ENCODE peak calls at places on chromosomes 5 and 9, in seven cellular contexts. K, L, Z, M, N, A and P are unnamed samples.

GRCh38 chr5:54524704-54525103 is 7.1 kb downstream of the SNX18 start:
- DNase-seq in K (peak), L (no peak), Z (peak), M (peak), N (no peak), A (peak), P (no peak)

GRCh38 chr9:93122721-93123221 is 11.3 kb downstream of the NINJ1 start:
- DNase-seq in K (peak), L (no peak), Z (peak), M (peak), N (no peak), A (no peak), P (peak)

GRCh38 chr9:110738982-110739381 is 70.4 kb downstream of the MUSK start:
- DNase-seq in K (no peak), L (no peak), Z (no peak), M (no peak), N (no peak), A (no peak), P (no peak)

GRCh38 chr5:137415231-137415681 is 83.9 kb downstream of the SPOCK1 start:
- DNase-seq in K (no peak), L (no peak), Z (no peak), M (no peak), N (no peak), A (no peak), P (no peak)

GRCh38 chr9:3136999-3137675 is 293.2 kb upstream of the PUM3 start:
- DNase-seq in K (no peak), L (no peak), Z (no peak), M (no peak), N (no peak), A (no peak), P (no peak)

GRCh38 chr9:134945509-134946275 is 28.0 kb upstream of the FCN1 start:
- DNase-seq in K (no peak), L (no peak), Z (no peak), M (no peak), N (no peak), A (no peak), P (no peak)

GRCh38 chr5:43401827-43402226 is 10.4 kb downstream of the CCL28 start:
- DNase-seq in K (no peak), L (no peak), Z (no peak), M (no peak), N (no peak), A (no peak), P (no peak)

GRCh38 chr9:31210982-31211570 is 1173.4 kb upstream of the ACO1 start:
- DNase-seq in K (peak), L (no peak), Z (peak), M (no peak), N (no peak), A (no peak), P (peak)

GRCh38 chr9:86733929-86734328 is 213.4 kb downstream of the GAS1 start:
- DNase-seq in K (no peak), L (no peak), Z (no peak), M (no peak), N (no peak), A (no peak), P (no peak)

GRCh38 chr9:36208521-36209253 is 18.0 kb downstream of the CLTA start:
- DNase-seq in K (no peak), L (no peak), Z (no peak), M (no peak), N (no peak), A (no peak), P (no peak)

GRCh38 chr9:36207546-36208012 is 16.9 kb downstream of the CLTA start:
- DNase-seq in K (no peak), L (no peak), Z (no peak), M (no peak), N (no peak), A (no peak), P (no peak)

GRCh38 chr9:36213387-36213786 is 22.7 kb downstream of the CLTA start:
- DNase-seq in K (no peak), L (no peak), Z (no peak), M (no peak), N (no peak), A (no peak), P (no peak)

GRCh38 chr9:36211510-36211909 is 20.8 kb downstream of the CLTA start:
- DNase-seq in K (no peak), L (no peak), Z (no peak), M (no peak), N (no peak), A (no peak), P (no peak)

GRCh38 chr9:36210722-36211121 is 20.0 kb downstream of the CLTA start:
- DNase-seq in K (no peak), L (no peak), Z (no peak), M (no peak), N (no peak), A (no peak), P (no peak)
- H3K27ac ChIP-seq in K (peak), L (no peak), Z (peak), M (peak), N (no peak), A (peak), P (no peak)

GRCh38 chr5:67058998-67059746 is 137.4 kb downstream of the CD180 start:
- DNase-seq in K (no peak), L (no peak), Z (no peak), M (no peak), N (no peak), A (no peak), P (no peak)
- H3K27ac ChIP-seq in K (no peak), L (no peak), Z (no peak), M (no peak), N (peak), A (no peak), P (peak)

DNA sequence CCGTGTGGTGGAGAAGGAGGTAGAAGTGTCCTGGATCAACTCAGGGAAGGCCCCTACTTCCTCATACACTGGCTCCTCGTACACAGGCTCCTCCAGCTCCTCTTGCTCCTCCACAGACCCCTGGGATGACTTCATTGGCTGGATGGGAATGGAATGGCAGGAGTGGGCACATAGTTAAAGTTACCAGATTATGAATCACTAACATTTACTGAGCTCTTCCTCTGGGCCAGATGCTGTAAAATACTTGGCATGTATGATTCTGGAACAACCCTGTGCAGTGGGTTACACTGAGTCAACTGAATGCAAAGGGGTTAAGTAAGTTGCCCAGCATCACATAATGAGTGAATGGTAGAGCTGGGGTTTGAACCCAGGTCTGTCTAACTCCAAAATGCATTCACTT is 3.1 kb upstream of the FCHSD1 start:
- DNase-seq in K (peak), L (no peak), Z (no peak), M (no peak), N (no peak), A (no peak), P (no peak)
- H3K27ac ChIP-seq in K (no peak), L (no peak), Z (no peak), M (no peak), N (no peak), A (no peak), P (no peak)

GRCh38 chr9:14346826-14347407 is 33.0 kb upstream of the NFIB start:
- DNase-seq in K (no peak), L (no peak), Z (no peak), M (peak), N (no peak), A (no peak), P (no peak)
- H3K27ac ChIP-seq in K (peak), L (peak), Z (no peak), M (peak), N (peak), A (peak), P (no peak)